ENCODE peak calls at places on chromosomes 13 and 19, in six cellular contexts. S is ELR, U is NB4, T is kidney glomerular epithelial cell, V is activated T-cell treated with anti-CD3 and anti-CD28 coated beads for 48 hours, W is thoracic aorta. B is an unnamed sample.

GRCh38 chr19:2101417-2102335 is 5.0 kb downstream of the IZUMO4 start:
- DNase-seq in V (no peak), W (no peak), T (no peak), U (no peak), S (no peak), B (no peak)

GRCh38 chr13:68927387-68928026 is 1180.1 kb upstream of the ATXN8OS start:
- DNase-seq in W (no peak), S (peak; percentile 43), V (no peak), U (peak; percentile 22), T (no peak), B (no peak)

GRCh38 chr13:25136872-25137623 is 35.0 kb downstream of the AMER2 start:
- DNase-seq in T (no peak), W (no peak), U (no peak), V (no peak), S (no peak), B (no peak)

GRCh38 chr19:12788025-12788681 is 3.1 kb upstream of the JUNB start:
- DNase-seq in U (peak; percentile 27), T (no peak), S (no peak), V (no peak), W (no peak), B (no peak)

GRCh38 chr19:35513975-35514809 is 743 bp upstream of the DMKN start:
- DNase-seq in U (no peak), T (peak; percentile 15), W (no peak), S (peak; percentile 55), V (no peak), B (no peak)

GRCh38 chr13:97267418-97268059 is 45.4 kb downstream of the MBNL2 start:
- DNase-seq in T (no peak), V (no peak), S (no peak), U (no peak), W (no peak), B (no peak)

GRCh38 chr19:48991823-48992570 is 1.1 kb downstream of the GYS1 start:
- DNase-seq in U (peak; percentile 62), T (peak; percentile 53), V (no peak), S (peak; percentile 91), W (peak; percentile 68), B (no peak)

GRCh38 chr19:10086032-10086903 is at the start of gene SHFL:
- DNase-seq in W (no peak), U (peak; percentile 88), S (peak; percentile 77), V (peak; percentile 81), T (peak; percentile 5), B (peak; percentile 89)

GRCh38 chr19:43700368-43701015 is 15.4 kb upstream of the IRGC start:
- DNase-seq in S (peak; percentile 90), W (no peak), U (peak; percentile 49), T (no peak), V (no peak), B (peak; percentile 37)